ENCODE peak calls at places on chromosome 10, in four cellular contexts. One of them, this sample, is unnamed.

GRCh38 chr10:77594171-77594783 is 43.3 kb downstream of the KCNMA1 start:
- DNase-seq in IMR-90: no peak
- DNase-seq in endothelial cell: no peak
- DNase-seq in body of pancreas: no peak
- DNase-seq in this sample: no peak

GRCh38 chr10:50416181-50416824 is 165.0 kb upstream of the ASAH2 start:
- DNase-seq in IMR-90: peak
- DNase-seq in endothelial cell: no peak
- DNase-seq in body of pancreas: no peak
- DNase-seq in this sample: no peak

GRCh38 chr10:4195214-4195613 is 410.2 kb upstream of the KLF6 start:
- DNase-seq in IMR-90: peak
- DNase-seq in endothelial cell: no peak
- DNase-seq in body of pancreas: no peak
- DNase-seq in this sample: no peak

GRCh38 chr10:36578306-36578705 is 547.1 kb upstream of the ANKRD30A start:
- DNase-seq in IMR-90: peak
- DNase-seq in endothelial cell: no peak
- DNase-seq in body of pancreas: no peak
- DNase-seq in this sample: no peak

GRCh38 chr10:86668297-86669165 is at the start of gene LDB3:
- DNase-seq in IMR-90: peak
- DNase-seq in endothelial cell: no peak
- DNase-seq in body of pancreas: peak
- DNase-seq in this sample: no peak

GRCh38 chr10:50604823-50605222 is 18.9 kb downstream of the SGMS1 start:
- DNase-seq in IMR-90: no peak
- DNase-seq in endothelial cell: no peak
- DNase-seq in body of pancreas: no peak
- DNase-seq in this sample: no peak

GRCh38 chr10:78320416-78320815 is 286.8 kb downstream of the RPS24 start:
- DNase-seq in IMR-90: no peak
- DNase-seq in endothelial cell: no peak
- DNase-seq in body of pancreas: no peak
- DNase-seq in this sample: peak

GRCh38 chr10:51895209-51895608 is 195.8 kb upstream of the CSTF2T start:
- DNase-seq in IMR-90: peak
- DNase-seq in endothelial cell: no peak
- DNase-seq in body of pancreas: peak
- DNase-seq in this sample: no peak

GRCh38 chr10:43073191-43073590 is 3.7 kb upstream of the RET start:
- DNase-seq in IMR-90: no peak
- DNase-seq in endothelial cell: no peak
- DNase-seq in body of pancreas: no peak
- DNase-seq in this sample: no peak

GRCh38 chr10:133127291-133128125 is 32.5 kb upstream of the KNDC1 start:
- DNase-seq in IMR-90: no peak
- DNase-seq in endothelial cell: peak
- DNase-seq in body of pancreas: no peak
- DNase-seq in this sample: no peak

GRCh38 chr10:16843252-16843870 is 26.1 kb upstream of the RSU1 start:
- DNase-seq in IMR-90: peak
- DNase-seq in endothelial cell: no peak
- DNase-seq in body of pancreas: no peak
- DNase-seq in this sample: no peak

GRCh38 chr10:59968705-59969104 is 62.3 kb upstream of the CCDC6 start:
- DNase-seq in IMR-90: no peak
- DNase-seq in endothelial cell: no peak
- DNase-seq in body of pancreas: peak
- DNase-seq in this sample: no peak

GRCh38 chr10:61173450-61173849 is 229.5 kb upstream of the RHOBTB1 start:
- DNase-seq in IMR-90: no peak
- DNase-seq in endothelial cell: no peak
- DNase-seq in body of pancreas: no peak
- DNase-seq in this sample: no peak

GRCh38 chr10:13865758-13866491 is 279.2 kb downstream of the PRPF18 start:
- DNase-seq in IMR-90: peak
- DNase-seq in endothelial cell: peak
- DNase-seq in body of pancreas: no peak
- DNase-seq in this sample: no peak

GRCh38 chr10:12509016-12509793 is 159.9 kb downstream of the CAMK1D start:
- DNase-seq in IMR-90: no peak
- DNase-seq in endothelial cell: no peak
- DNase-seq in body of pancreas: no peak
- DNase-seq in this sample: no peak

GRCh38 chr10:94450782-94451181 is 48.4 kb downstream of the TBC1D12 start:
- DNase-seq in IMR-90: no peak
- DNase-seq in endothelial cell: no peak
- DNase-seq in body of pancreas: no peak
- DNase-seq in this sample: no peak

GRCh38 chr10:30170814-30171213 is 111.4 kb upstream of the JCAD start:
- DNase-seq in IMR-90: peak
- DNase-seq in endothelial cell: no peak
- DNase-seq in body of pancreas: no peak
- DNase-seq in this sample: no peak

GRCh38 chr10:100825325-100825875 is 80.0 kb downstream of the PAX2 start:
- DNase-seq in IMR-90: no peak
- DNase-seq in endothelial cell: no peak
- DNase-seq in body of pancreas: no peak
- DNase-seq in this sample: no peak

GRCh38 chr10:72025400-72025799 is 61.2 kb downstream of the CHST3 start:
- DNase-seq in IMR-90: no peak
- DNase-seq in endothelial cell: no peak
- DNase-seq in body of pancreas: no peak
- DNase-seq in this sample: no peak

GRCh38 chr10:72020914-72021754 is 56.9 kb downstream of the CHST3 start:
- DNase-seq in IMR-90: no peak
- DNase-seq in endothelial cell: no peak
- DNase-seq in body of pancreas: no peak
- DNase-seq in this sample: no peak

GRCh38 chr10:72024596-72024995 is 60.4 kb downstream of the CHST3 start:
- DNase-seq in IMR-90: no peak
- DNase-seq in endothelial cell: no peak
- DNase-seq in body of pancreas: no peak
- DNase-seq in this sample: no peak

GRCh38 chr10:72019085-72019876 is 55.1 kb downstream of the CHST3 start:
- DNase-seq in IMR-90: no peak
- DNase-seq in endothelial cell: no peak
- DNase-seq in body of pancreas: no peak
- DNase-seq in this sample: no peak

GRCh38 chr10:72022228-72022627 is 58.0 kb downstream of the CHST3 start:
- DNase-seq in IMR-90: no peak
- DNase-seq in endothelial cell: no peak
- DNase-seq in body of pancreas: no peak
- DNase-seq in this sample: no peak
- TF ChIP-seq CTCF in IMR-90: no peak
- TF ChIP-seq CTCF in endothelial cell: no peak
- TF ChIP-seq CTCF in body of pancreas: no peak
- TF ChIP-seq CTCF in this sample: no peak

DNA sequence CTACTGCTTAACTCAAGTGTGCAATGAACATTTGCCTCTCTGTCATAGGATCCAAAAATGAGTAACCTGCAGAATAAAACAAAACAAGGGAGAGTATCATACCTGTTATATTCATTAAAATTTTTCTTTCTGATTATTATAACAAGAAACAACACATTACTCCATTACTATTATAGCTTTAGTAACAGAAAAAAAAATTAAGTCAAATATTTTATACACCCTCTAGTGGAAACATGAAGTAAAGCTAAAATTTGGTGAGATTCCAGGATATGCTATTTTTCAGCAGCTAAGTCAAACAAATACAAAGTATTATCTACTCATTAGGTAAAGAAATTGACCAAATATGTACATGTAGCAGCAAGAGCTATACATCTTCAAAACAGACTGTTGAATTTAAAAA is 56.3 kb downstream of the PDZD8 start:
- DNase-seq in IMR-90: peak
- DNase-seq in endothelial cell: no peak
- DNase-seq in body of pancreas: no peak
- DNase-seq in this sample: no peak
- TF ChIP-seq CTCF in IMR-90: peak
- TF ChIP-seq CTCF in endothelial cell: peak
- TF ChIP-seq CTCF in body of pancreas: peak
- TF ChIP-seq CTCF in this sample: peak

DNA sequence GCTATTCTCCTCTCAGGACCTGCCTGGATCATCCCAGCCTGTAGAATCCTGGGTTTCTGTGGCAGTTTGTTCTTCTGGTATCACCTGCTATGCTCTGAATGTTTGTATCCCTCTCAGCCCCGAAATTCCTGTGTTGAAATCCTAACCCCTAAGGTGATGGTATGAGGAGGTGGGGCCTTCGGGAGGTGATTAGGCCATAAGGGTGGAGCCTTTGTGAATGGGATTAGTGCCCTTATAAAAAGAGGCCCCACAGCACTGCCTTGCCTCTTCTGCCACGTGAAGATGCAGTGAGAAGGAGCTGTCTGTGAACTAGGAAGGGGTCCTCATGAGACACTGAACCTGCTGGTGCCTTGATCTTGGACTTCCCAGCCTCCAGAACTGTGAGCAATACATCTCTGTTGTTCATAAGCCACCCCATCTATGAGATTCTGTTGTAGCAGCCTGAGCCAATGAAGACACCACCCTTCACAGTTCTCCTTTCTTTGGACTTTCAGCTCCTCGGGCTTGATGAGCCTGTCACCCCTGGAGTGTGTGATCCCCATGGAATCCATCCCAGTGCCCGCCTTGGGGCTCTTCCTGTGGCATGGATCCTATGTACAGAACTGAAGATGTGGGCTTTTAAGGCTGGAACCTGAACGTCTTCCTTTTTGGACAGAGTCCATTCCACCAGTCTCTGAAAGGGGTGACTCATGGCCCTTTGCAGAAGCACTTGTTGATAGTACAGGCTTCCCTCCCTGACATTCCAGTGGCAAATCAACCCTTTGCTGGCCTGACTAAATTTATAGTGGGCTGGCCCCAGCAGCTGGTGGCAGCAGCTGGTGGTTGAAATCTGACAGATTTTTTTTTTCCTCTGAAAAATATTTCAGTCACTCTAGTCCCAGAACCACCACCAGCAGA is 138.0 kb downstream of the TACC2 start:
- DNase-seq in IMR-90: peak
- DNase-seq in endothelial cell: no peak
- DNase-seq in body of pancreas: no peak
- DNase-seq in this sample: no peak
- TF ChIP-seq CTCF in IMR-90: no peak
- TF ChIP-seq CTCF in endothelial cell: no peak
- TF ChIP-seq CTCF in body of pancreas: no peak
- TF ChIP-seq CTCF in this sample: no peak

GRCh38 chr10:110446954-110447608 is 50.6 kb upstream of the DUSP5 start:
- DNase-seq in IMR-90: peak
- DNase-seq in endothelial cell: no peak
- DNase-seq in body of pancreas: no peak
- DNase-seq in this sample: no peak
- TF ChIP-seq CTCF in IMR-90: no peak
- TF ChIP-seq CTCF in endothelial cell: no peak
- TF ChIP-seq CTCF in body of pancreas: no peak
- TF ChIP-seq CTCF in this sample: no peak

DNA sequence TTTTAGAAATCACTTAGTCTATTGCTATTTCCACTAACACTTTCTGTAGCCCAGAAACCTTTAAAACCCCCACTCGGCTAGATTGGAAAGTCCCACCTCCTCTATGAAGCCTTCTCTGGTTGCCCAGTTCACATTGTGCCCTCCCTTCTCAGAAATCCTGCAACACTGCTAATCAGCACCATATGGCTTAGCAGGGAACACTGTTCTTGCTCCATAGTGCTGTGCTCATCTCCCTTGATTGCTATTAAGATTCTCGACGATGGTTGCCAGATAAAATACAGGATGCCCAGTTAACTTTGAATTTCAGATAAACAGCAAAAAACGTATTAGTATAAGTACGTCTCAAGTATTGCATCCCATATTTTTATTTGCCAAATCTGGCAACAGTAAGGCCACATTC is 40.1 kb upstream of the XPNPEP1 start:
- DNase-seq in IMR-90: peak
- DNase-seq in endothelial cell: no peak
- DNase-seq in body of pancreas: no peak
- DNase-seq in this sample: no peak
- TF ChIP-seq CTCF in IMR-90: no peak
- TF ChIP-seq CTCF in endothelial cell: no peak
- TF ChIP-seq CTCF in body of pancreas: no peak
- TF ChIP-seq CTCF in this sample: no peak

GRCh38 chr10:72564596-72564995 is 61.3 kb downstream of the MICU1 start:
- DNase-seq in IMR-90: peak
- DNase-seq in endothelial cell: no peak
- DNase-seq in body of pancreas: no peak
- DNase-seq in this sample: no peak

GRCh38 chr10:72567421-72567820 is 58.5 kb downstream of the MICU1 start:
- DNase-seq in IMR-90: peak
- DNase-seq in endothelial cell: peak
- DNase-seq in body of pancreas: no peak
- DNase-seq in this sample: no peak

GRCh38 chr10:72563327-72563932 is 62.4 kb downstream of the MICU1 start:
- DNase-seq in IMR-90: no peak
- DNase-seq in endothelial cell: no peak
- DNase-seq in body of pancreas: no peak
- DNase-seq in this sample: no peak

GRCh38 chr10:72573079-72573478 is 52.8 kb downstream of the MICU1 start:
- DNase-seq in IMR-90: no peak
- DNase-seq in endothelial cell: no peak
- DNase-seq in body of pancreas: no peak
- DNase-seq in this sample: no peak

GRCh38 chr10:72567884-72568283 is 58.0 kb downstream of the MICU1 start:
- DNase-seq in IMR-90: no peak
- DNase-seq in endothelial cell: peak
- DNase-seq in body of pancreas: no peak
- DNase-seq in this sample: no peak
- TF ChIP-seq CTCF in IMR-90: peak
- TF ChIP-seq CTCF in endothelial cell: peak
- TF ChIP-seq CTCF in body of pancreas: no peak
- TF ChIP-seq CTCF in this sample: peak

This sample was measured in type B pancreatic cell.